ENCODE peak calls at places on chromosomes 3 and 15, in five cellular contexts. Y is GM10248, J is NCI-H1092, X is HuH-7.5, Q is RPMI8226. B is an unnamed sample.
A peak's percentile ranks its signal among the peaks of the same experiment; 100 is the strongest.

GRCh38 chr3:59607628-59608027 is 557.8 kb upstream of the CFAP20DC start:
- DNase-seq in Y (no peak), J (peak; percentile 44), X (no peak), Q (no peak), B (no peak)

GRCh38 chr3:194250104-194251002 is 100.8 kb downstream of the CPN2 start:
- DNase-seq in Y (no peak), J (peak; percentile 28), X (no peak), Q (peak; percentile 43), B (no peak)

GRCh38 chr3:11770105-11770476 is 76.6 kb downstream of the TAMM41 start:
- DNase-seq in Y (no peak), J (no peak), X (no peak), Q (no peak), B (no peak)

GRCh38 chr3:144055604-144056003 is 84.0 kb downstream of the DIPK2A start:
- DNase-seq in Y (no peak), J (no peak), X (no peak), Q (no peak), B (no peak)

GRCh38 chr15:96264801-96265515 is 65.5 kb upstream of the NR2F2 start:
- DNase-seq in Y (no peak), J (no peak), X (peak; percentile 41), Q (no peak), B (no peak)

GRCh38 chr3:33482126-33482525 is 41.9 kb upstream of the UBP1 start:
- DNase-seq in Y (no peak), J (no peak), X (no peak), Q (no peak), B (no peak)

GRCh38 chr15:94164202-94164807 is 67.1 kb upstream of the MCTP2 start:
- DNase-seq in Y (peak; percentile 43), J (peak; percentile 42), X (peak; percentile 11), Q (peak; percentile 63), B (peak; percentile 53)

GRCh38 chr15:95875141-95875643 is 455.3 kb upstream of the NR2F2 start:
- DNase-seq in Y (no peak), J (no peak), X (no peak), Q (peak; percentile 28), B (peak; percentile 85)

GRCh38 chr3:72137865-72138861 is 353.2 kb upstream of the PROK2 start:
- DNase-seq in Y (peak; percentile 34), J (no peak), X (no peak), Q (no peak), B (no peak)

GRCh38 chr3:52247455-52248164 is 2.1 kb downstream of the PPM1M start:
- DNase-seq in Y (no peak), J (no peak), X (no peak), Q (no peak), B (peak; percentile 36)